ENCODE peak calls at places on chromosomes 11 and 22, in four cellular contexts. H is transverse colon; N is CD8-positive, alpha-beta T cell; X is fibroblast of pulmonary artery. V is an unnamed sample.

GRCh38 chr22:33680632-33681031 is 239.6 kb downstream of the LARGE1 start:
- DNase-seq in H (no peak), N (no peak), X (no peak), V (no peak)

GRCh38 chr11:15180212-15180814 is 65.6 kb downstream of the INSC start:
- DNase-seq in H (no peak), N (no peak), X (no peak), V (no peak)

GRCh38 chr11:67996622-67997459 is 7.1 kb downstream of the UNC93B1 start:
- DNase-seq in H (peak; percentile 88), N (no peak), X (peak; percentile 39), V (peak; percentile 39)

GRCh38 chr11:15163136-15163535 is 48.4 kb downstream of the INSC start:
- DNase-seq in H (no peak), N (no peak), X (no peak), V (no peak)

GRCh38 chr11:12765428-12765827 is 91.2 kb downstream of the TEAD1 start:
- DNase-seq in H (no peak), N (no peak), X (peak; percentile 36), V (no peak)

GRCh38 chr11:63557548-63557947 is 5.6 kb downstream of the PLAAT2 start:
- DNase-seq in H (no peak), N (no peak), X (no peak), V (no peak)

GRCh38 chr11:125091247-125091876 is 20.1 kb downstream of the TMEM218 start:
- DNase-seq in H (no peak), N (no peak), X (peak; percentile 85), V (no peak)

GRCh38 chr11:74749127-74749964 is 697 bp downstream of the RNF169 start:
- DNase-seq in H (peak; percentile 54), N (peak; percentile 43), X (peak; percentile 39), V (no peak)

GRCh38 chr11:100546714-100547113 is 140.4 kb upstream of the ARHGAP42 start:
- DNase-seq in H (peak; percentile 16), N (no peak), X (peak; percentile 71), V (no peak)

GRCh38 chr22:28884754-28885375 is 1.5 kb downstream of the ZNRF3 start:
- DNase-seq in H (no peak), N (no peak), X (no peak), V (no peak)

GRCh38 chr22:19121631-19122142 is 525 bp downstream of the DGCR2 start:
- DNase-seq in H (peak; percentile 64), N (peak; percentile 39), X (no peak), V (peak; percentile 45)

GRCh38 chr22:32584650-32585049 is 110.0 kb downstream of the FBXO7 start:
- DNase-seq in H (no peak), N (no peak), X (peak; percentile 18), V (no peak)

GRCh38 chr11:2914475-2915195 is 14.6 kb downstream of the PHLDA2 start:
- DNase-seq in H (no peak), N (no peak), X (no peak), V (no peak)

GRCh38 chr11:134350381-134350780 is 18.6 kb downstream of the GLB1L2 start:
- DNase-seq in H (no peak), N (no peak), X (no peak), V (no peak)

GRCh38 chr11:73414977-73415492 is 38.8 kb downstream of the RELT start:
- DNase-seq in H (no peak), N (no peak), X (peak; percentile 56), V (no peak)

GRCh38 chr11:72578051-72578450 is 96.2 kb downstream of the PDE2A start:
- DNase-seq in H (peak; percentile 4), N (no peak), X (no peak), V (no peak)

GRCh38 chr11:91261513-91261912 is 963.1 kb upstream of the FAT3 start:
- DNase-seq in H (no peak), N (no peak), X (no peak), V (no peak)
- TF ChIP-seq CTCF in H (no peak), N (no peak), X (no peak), V (no peak)

GRCh38 chr11:115129771-115130306 is 374.4 kb downstream of the CADM1 start:
- DNase-seq in H (no peak), N (no peak), X (no peak), V (no peak)

GRCh38 chr11:115134886-115135285 is 369.3 kb downstream of the CADM1 start:
- DNase-seq in H (no peak), N (no peak), X (no peak), V (no peak)

GRCh38 chr11:115135936-115136335 is 368.3 kb downstream of the CADM1 start:
- DNase-seq in H (no peak), N (no peak), X (no peak), V (no peak)

GRCh38 chr11:115133810-115134209 is 370.4 kb downstream of the CADM1 start:
- DNase-seq in H (no peak), N (no peak), X (no peak), V (no peak)

GRCh38 chr11:115132829-115133228 is 371.4 kb downstream of the CADM1 start:
- DNase-seq in H (peak; percentile 21), N (no peak), X (no peak), V (no peak)
- TF ChIP-seq CTCF in H (no peak), N (no peak), X (no peak), V (no peak)

GRCh38 chr11:17490232-17490631 is 13.6 kb upstream of the ABCC8 start:
- DNase-seq in H (no peak), N (no peak), X (no peak), V (no peak)

GRCh38 chr11:17489729-17490128 is 13.1 kb upstream of the ABCC8 start:
- DNase-seq in H (no peak), N (no peak), X (no peak), V (no peak)

GRCh38 chr11:17488563-17488962 is 11.9 kb upstream of the ABCC8 start:
- DNase-seq in H (no peak), N (no peak), X (no peak), V (no peak)

GRCh38 chr11:17494019-17494418 is 17.4 kb upstream of the ABCC8 start:
- DNase-seq in H (no peak), N (no peak), X (no peak), V (no peak)

DNA sequence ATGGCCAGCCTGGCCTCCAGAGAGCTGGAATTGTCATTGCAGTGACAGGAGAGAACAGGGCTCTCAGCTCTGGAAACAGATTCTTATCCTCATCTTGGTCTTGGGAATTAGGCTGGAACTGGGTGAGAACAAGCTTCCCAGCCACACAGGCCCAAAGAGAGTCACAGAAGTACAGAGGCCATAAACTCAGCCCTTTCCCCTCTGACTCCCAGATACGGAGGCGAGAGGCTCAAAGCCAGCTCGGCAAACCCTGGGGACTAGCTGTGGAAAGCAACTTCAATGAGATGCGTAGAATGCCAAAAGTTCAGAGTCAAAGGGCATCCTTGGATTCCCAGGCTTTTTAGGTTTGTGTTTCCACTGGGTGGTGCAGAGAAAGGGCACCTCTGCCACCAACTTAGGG is 14.3 kb upstream of the ABCC8 start:
- DNase-seq in H (no peak), N (no peak), X (no peak), V (no peak)
- TF ChIP-seq CTCF in H (no peak), N (no peak), X (no peak), V (no peak)

GRCh38 chr22:47168900-47169800 is 406.7 kb downstream of the TBC1D22A start:
- DNase-seq in H (peak; percentile 9), N (no peak), X (peak; percentile 17), V (no peak)
- TF ChIP-seq CTCF in H (no peak), N (no peak), X (peak; percentile 38), V (no peak)

DNA sequence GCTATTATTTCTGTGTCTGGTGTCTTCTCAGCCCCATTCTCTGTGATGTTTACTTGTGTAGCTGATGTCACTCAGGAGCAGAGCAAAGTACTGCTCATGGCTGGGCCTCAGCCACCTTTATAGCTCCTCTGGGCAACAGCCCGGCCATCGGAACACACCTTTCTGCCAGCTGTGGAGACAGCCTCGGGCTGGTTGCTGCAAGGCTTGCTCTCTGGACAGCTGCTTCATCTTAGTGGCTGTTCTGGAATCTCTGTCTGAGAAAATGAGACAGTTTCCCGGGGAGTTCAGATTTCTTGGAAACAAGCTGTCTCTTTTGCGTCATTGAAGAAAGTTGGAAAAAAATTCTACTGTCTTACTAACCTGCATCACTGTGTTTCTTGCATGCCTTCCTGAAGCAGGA is 20.0 kb downstream of the THY1 start:
- DNase-seq in H (no peak), N (no peak), X (no peak), V (no peak)
- TF ChIP-seq CTCF in H (no peak), N (no peak), X (no peak), V (no peak)

GRCh38 chr22:46762238-46763050 is at the start of gene TBC1D22A:
- DNase-seq in H (peak; percentile 96), N (peak; percentile 96), X (peak; percentile 94), V (peak; percentile 94)
- TF ChIP-seq CTCF in H (peak; percentile 47), N (no peak), X (no peak), V (no peak)

DNA sequence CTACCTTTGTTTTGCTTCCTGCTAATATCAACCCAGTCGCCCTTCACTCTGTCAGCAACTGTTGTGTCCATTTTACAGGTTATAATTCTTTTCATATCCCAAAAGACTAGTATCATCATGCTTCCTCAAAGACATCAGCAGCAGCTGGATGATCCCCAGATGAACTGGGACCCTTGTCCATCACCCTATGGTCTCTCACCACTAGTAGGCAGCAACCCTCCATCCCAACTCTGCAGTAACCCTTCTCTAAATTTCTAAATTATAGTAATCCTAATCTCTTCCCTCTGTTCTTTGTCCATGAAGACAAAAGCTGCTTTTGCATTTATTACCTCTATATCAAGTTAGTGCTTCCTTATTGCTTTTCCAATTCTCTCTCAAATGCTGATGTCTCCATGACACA is 1025.8 kb downstream of the FAM181B start:
- DNase-seq in H (no peak), N (no peak), X (no peak), V (no peak)
- TF ChIP-seq CTCF in H (no peak), N (no peak), X (no peak), V (no peak)

GRCh38 chr11:16883179-16883578 is 131.0 kb downstream of the PLEKHA7 start:
- DNase-seq in H (peak; percentile 14), N (no peak), X (no peak), V (no peak)
- TF ChIP-seq CTCF in H (no peak), N (no peak), X (no peak), V (no peak)

GRCh38 chr22:24542641-24543040 is 12.3 kb downstream of the GUCD1 start:
- DNase-seq in H (no peak), N (no peak), X (no peak), V (no peak)
- TF ChIP-seq CTCF in H (no peak), N (no peak), X (no peak), V (no peak)

GRCh38 chr22:50456466-50457234 is 18.2 kb downstream of the SBF1 start:
- DNase-seq in H (no peak), N (no peak), X (no peak), V (no peak)
- TF ChIP-seq CTCF in H (no peak), N (no peak), X (peak; percentile 13), V (no peak)

V was measured in natural killer cell.